ENCODE peak calls at places on chromosomes 13 and 19, in six cellular contexts. M is ELR, P is NCI-H69, T is T-cell, W is A549, Q is T-helper 17 cell. F is an unnamed sample.

GRCh38 chr19:2949939-2950285 is 5.1 kb upstream of the ZNF77 start:
- DNase-seq in W (peak), M (peak), P (peak), T (no peak), Q (no peak), F (no peak)

GRCh38 chr13:23468811-23469210 is 35.3 kb upstream of the SACS start:
- DNase-seq in P (peak), T (no peak), W (no peak), Q (no peak), M (no peak), F (no peak)

GRCh38 chr19:40322951-40323615 is 25.1 kb downstream of the C19orf47 start:
- DNase-seq in T (no peak), M (peak), Q (no peak), P (no peak), W (no peak), F (no peak)

GRCh38 chr13:31236211-31236786 is 36.5 kb downstream of the B3GLCT start:
- DNase-seq in T (no peak), M (peak), P (peak), W (no peak), Q (no peak), F (no peak)

GRCh38 chr13:85806553-85807175 is 7.4 kb upstream of the SLITRK6 start:
- DNase-seq in P (peak), T (no peak), Q (no peak), W (no peak), M (peak), F (no peak)

GRCh38 chr19:33235269-33235995 is 9.8 kb upstream of the SLC7A10 start:
- DNase-seq in P (peak), Q (peak), W (peak), M (peak), T (peak), F (peak)

GRCh38 chr19:40279120-40279551 is 6.0 kb downstream of the AKT2 start:
- DNase-seq in T (no peak), W (no peak), M (no peak), Q (no peak), P (no peak), F (peak)

GRCh38 chr13:109243311-109243951 is 543.0 kb downstream of the IRS2 start:
- DNase-seq in M (peak), W (peak), P (no peak), T (no peak), Q (no peak), F (no peak)

F was measured in testis.